ENCODE peak calls at places on chromosomes 2 and 18, in seven cellular contexts. A, H, X, D, O, Q and F are unnamed samples.
A peak's percentile ranks its signal among the peaks of the same experiment; 100 is the strongest.

GRCh38 chr2:231708773-231709635 is 679 bp downstream of the PTMA start:
- DNase-seq in A (no peak), H (no peak), X (peak; percentile 32), D (peak; percentile 51), O (no peak), Q (peak; percentile 38), F (no peak)

GRCh38 chr2:205484717-205485116 is 197.6 kb upstream of the NRP2 start:
- DNase-seq in A (no peak), H (no peak), X (no peak), D (no peak), O (no peak), Q (no peak), F (no peak)

GRCh38 chr2:142100967-142101366 is 29.8 kb downstream of the LRP1B start:
- DNase-seq in A (no peak), H (no peak), X (peak; percentile 45), D (no peak), O (no peak), Q (no peak), F (peak; percentile 7)

GRCh38 chr18:58349650-58350049 is 279.2 kb downstream of the ALPK2 start:
- DNase-seq in A (no peak), H (no peak), X (no peak), D (no peak), O (no peak), Q (no peak), F (no peak)

GRCh38 chr2:2730301-2730833 is 399.3 kb upstream of the MYT1L start:
- DNase-seq in A (no peak), H (no peak), X (no peak), D (no peak), O (no peak), Q (no peak), F (no peak)

GRCh38 chr2:235658371-235659174 is 164.7 kb downstream of the AGAP1 start:
- DNase-seq in A (no peak), H (no peak), X (no peak), D (peak; percentile 78), O (no peak), Q (no peak), F (no peak)

GRCh38 chr2:151728736-151729415 is 5.4 kb downstream of the NEB start:
- DNase-seq in A (no peak), H (no peak), X (no peak), D (peak; percentile 55), O (no peak), Q (no peak), F (no peak)

GRCh38 chr18:63879684-63880083 is 7.8 kb upstream of the SERPINB2 start:
- DNase-seq in A (peak; percentile 7), H (no peak), X (peak; percentile 54), D (peak; percentile 16), O (no peak), Q (peak; percentile 35), F (no peak)

GRCh38 chr2:211247751-211248150 is 691.4 kb downstream of the CPS1 start:
- DNase-seq in A (no peak), H (no peak), X (no peak), D (no peak), O (no peak), Q (no peak), F (no peak)

GRCh38 chr2:229601936-229602335 is 112.4 kb downstream of the DNER start:
- DNase-seq in A (peak; percentile 8), H (no peak), X (no peak), D (no peak), O (no peak), Q (no peak), F (no peak)

GRCh38 chr2:76455910-76456309 is 745.2 kb upstream of the GCFC2 start:
- DNase-seq in A (no peak), H (no peak), X (no peak), D (no peak), O (no peak), Q (no peak), F (no peak)

GRCh38 chr2:220276736-220277444 is 649.5 kb downstream of the SLC4A3 start:
- DNase-seq in A (peak; percentile 81), H (no peak), X (peak; percentile 20), D (no peak), O (no peak), Q (peak; percentile 62), F (no peak)

GRCh38 chr2:127508621-127509034 is 17.7 kb downstream of the IWS1 start:
- DNase-seq in A (peak; percentile 98), H (peak; percentile 84), X (peak; percentile 97), D (no peak), O (peak; percentile 91), Q (peak; percentile 97), F (peak; percentile 75)

GRCh38 chr2:74919827-74920226 is 38.6 kb upstream of the POLE4 start:
- DNase-seq in A (no peak), H (no peak), X (peak; percentile 58), D (peak; percentile 79), O (peak; percentile 82), Q (peak; percentile 62), F (no peak)

GRCh38 chr2:9319338-9319715 is 104.0 kb downstream of the ITGB1BP1 start:
- DNase-seq in A (no peak), H (no peak), X (no peak), D (no peak), O (no peak), Q (no peak), F (no peak)

GRCh38 chr2:66456183-66457041 is 21.5 kb downstream of the MEIS1 start:
- DNase-seq in A (peak; percentile 85), H (no peak), X (peak; percentile 41), D (no peak), O (no peak), Q (peak; percentile 39), F (no peak)

GRCh38 chr18:48361801-48362200 is 47.4 kb downstream of the ZBTB7C start:
- DNase-seq in A (no peak), H (no peak), X (peak; percentile 34), D (no peak), O (no peak), Q (no peak), F (no peak)

DNA sequence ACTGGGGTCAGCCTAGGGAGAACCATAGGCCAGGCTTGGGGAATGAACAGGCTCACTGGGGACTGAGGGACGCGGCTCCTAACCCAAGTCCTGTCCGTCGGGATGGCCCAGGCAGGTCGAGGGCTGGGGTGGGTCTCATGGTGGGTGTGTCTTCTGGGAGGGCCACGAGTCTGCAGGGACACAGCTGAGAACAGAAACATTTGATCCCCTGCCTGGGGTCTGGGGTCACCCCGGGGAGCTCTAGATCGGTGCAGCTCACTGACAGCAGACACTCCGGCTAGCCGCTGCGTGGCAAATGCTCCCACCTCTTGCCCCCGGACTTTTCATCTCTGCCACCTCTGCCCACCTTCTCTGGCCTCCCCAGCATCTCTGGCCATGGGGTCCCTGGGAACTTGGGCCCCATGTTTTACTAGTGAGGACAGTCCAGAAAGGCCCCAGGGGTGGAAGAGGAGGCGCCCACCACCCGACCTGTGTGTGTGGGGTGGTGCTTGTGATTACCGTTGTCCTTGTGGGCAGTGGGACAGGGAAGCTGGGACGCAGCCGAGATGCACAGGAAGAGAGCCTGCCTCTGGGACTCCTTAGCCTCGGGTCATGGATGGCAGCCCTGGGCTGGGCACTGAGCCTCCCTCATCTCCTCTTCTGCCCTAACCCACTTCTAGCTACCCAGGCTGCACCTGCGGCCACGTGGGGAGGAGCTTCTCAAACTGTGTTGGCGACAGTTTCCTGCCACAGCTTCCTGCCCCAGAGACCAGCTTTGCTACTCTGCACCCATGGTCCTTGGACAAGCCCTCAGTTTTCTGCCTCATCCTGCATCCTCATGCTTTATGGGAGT is 4.9 kb downstream of the ZAP70 start:
- DNase-seq in A (no peak), H (no peak), X (no peak), D (no peak), O (no peak), Q (no peak), F (no peak)
- H3K4me3 ChIP-seq in A (no peak overlapping the region), H (no peak overlapping the region), X (no peak overlapping the region), D (no peak overlapping the region), O (no peak overlapping the region), Q (no peak overlapping the region), F (no peak overlapping the region)

GRCh38 chr2:27765621-27766286 is 5.8 kb upstream of the MRPL33 start:
- DNase-seq in A (peak; percentile 48), H (no peak), X (no peak), D (no peak), O (no peak), Q (peak; percentile 56), F (no peak)
- H3K4me3 ChIP-seq in A (no peak overlapping the region), H (no peak overlapping the region), X (no peak overlapping the region), D (no peak overlapping the region), O (no peak overlapping the region), Q (peak overlapping the region; percentile 33), F (peak overlapping the region; percentile 43)

GRCh38 chr2:10384089-10384734 is 63.9 kb downstream of the ODC1 start:
- DNase-seq in A (no peak), H (no peak), X (no peak), D (no peak), O (no peak), Q (no peak), F (no peak)

GRCh38 chr2:10385933-10386773 is 62.0 kb downstream of the ODC1 start:
- DNase-seq in A (peak; percentile 71), H (no peak), X (peak; percentile 54), D (no peak), O (peak; percentile 70), Q (peak; percentile 50), F (no peak)

GRCh38 chr2:10380048-10380926 is 67.8 kb downstream of the ODC1 start:
- DNase-seq in A (no peak), H (no peak), X (peak; percentile 17), D (no peak), O (no peak), Q (no peak), F (no peak)

GRCh38 chr2:10385501-10385900 is 62.6 kb downstream of the ODC1 start:
- DNase-seq in A (peak; percentile 39), H (no peak), X (no peak), D (no peak), O (no peak), Q (no peak), F (no peak)

GRCh38 chr2:10382313-10383061 is 65.6 kb downstream of the ODC1 start:
- DNase-seq in A (no peak), H (no peak), X (no peak), D (peak; percentile 64), O (no peak), Q (peak; percentile 11), F (no peak)
- H3K4me3 ChIP-seq in A (no peak overlapping the region), H (no peak overlapping the region), X (no peak overlapping the region), D (no peak overlapping the region), O (no peak overlapping the region), Q (no peak overlapping the region), F (no peak overlapping the region)

GRCh38 chr2:37873749-37874330 is 51.2 kb upstream of the RMDN2 start:
- DNase-seq in A (no peak), H (no peak), X (no peak), D (no peak), O (no peak), Q (no peak), F (no peak)

GRCh38 chr2:37871453-37872191 is 53.5 kb upstream of the RMDN2 start:
- DNase-seq in A (peak; percentile 90), H (peak; percentile 45), X (peak; percentile 94), D (no peak), O (no peak), Q (peak; percentile 44), F (peak; percentile 98)

GRCh38 chr2:37870829-37871228 is 54.3 kb upstream of the RMDN2 start:
- DNase-seq in A (peak; percentile 56), H (no peak), X (peak; percentile 87), D (no peak), O (no peak), Q (peak; percentile 53), F (no peak)

GRCh38 chr2:37873229-37873628 is 51.9 kb upstream of the RMDN2 start:
- DNase-seq in A (no peak), H (no peak), X (no peak), D (peak; percentile 59), O (no peak), Q (no peak), F (no peak)

DNA sequence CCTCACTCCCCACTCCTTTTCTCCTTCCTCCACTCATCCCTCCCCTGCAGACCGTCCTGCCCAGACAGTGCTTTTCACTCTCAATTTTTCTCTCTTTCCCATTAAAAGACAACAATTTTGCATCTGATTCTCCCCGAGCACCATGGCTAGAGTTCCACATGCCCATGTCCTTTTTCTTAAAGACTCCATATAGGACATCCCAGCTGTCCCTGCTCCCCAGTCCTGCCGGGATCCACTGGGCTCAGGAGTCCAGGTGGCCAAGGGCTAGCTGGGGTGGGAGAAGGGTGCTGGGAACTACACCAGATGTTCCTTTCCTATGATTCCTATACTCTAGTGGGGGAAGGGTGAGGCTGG is 52.9 kb upstream of the RMDN2 start:
- DNase-seq in A (no peak), H (no peak), X (no peak), D (no peak), O (no peak), Q (no peak), F (no peak)
- H3K4me3 ChIP-seq in A (no peak overlapping the region), H (no peak overlapping the region), X (no peak overlapping the region), D (no peak overlapping the region), O (no peak overlapping the region), Q (no peak overlapping the region), F (no peak overlapping the region)